ENCODE peak calls at places on chromosome 18, in ten cellular contexts. P, Q, X, C, O, Z, L, F, J and G are unnamed samples.

GRCh38 chr18:79509536-79509930 is 113.8 kb downstream of the NFATC1 start:
- DNase-seq in Q (peak), Z (no peak), F (no peak), X (no peak), C (peak), L (no peak), J (peak), O (no peak), P (no peak), G (no peak)

GRCh38 chr18:7133181-7133580 is 15.6 kb upstream of the LAMA1 start:
- DNase-seq in Z (no peak), F (no peak), L (no peak), P (no peak), C (no peak), Q (no peak), X (no peak), O (no peak), J (peak), G (no peak)

GRCh38 chr18:3761266-3761665 is 311.3 kb downstream of the TGIF1 start:
- DNase-seq in F (no peak), P (no peak), O (no peak), J (no peak), X (no peak), Z (no peak), L (no peak), Q (no peak), C (no peak), G (no peak)

GRCh38 chr18:47997338-47997780 is 66.9 kb upstream of the SMAD2 start:
- DNase-seq in X (peak), L (no peak), C (no peak), J (no peak), Q (no peak), O (no peak), Z (no peak), F (no peak), P (no peak), G (no peak)

GRCh38 chr18:35703043-35703688 is 121.6 kb downstream of the GALNT1 start:
- DNase-seq in F (no peak), C (no peak), X (peak), Q (no peak), P (no peak), J (no peak), O (no peak), L (no peak), Z (no peak), G (no peak)

GRCh38 chr18:74064510-74064909 is 83.1 kb downstream of the FBXO15 start:
- DNase-seq in J (no peak), O (no peak), P (no peak), Z (no peak), L (no peak), C (no peak), F (no peak), X (no peak), Q (no peak), G (no peak)

GRCh38 chr18:79681484-79682387 is 2.1 kb downstream of the CTDP1 start:
- DNase-seq in C (no peak), Q (peak), J (no peak), X (no peak), Z (peak), L (no peak), P (no peak), O (no peak), F (no peak), G (no peak)

GRCh38 chr18:32918692-32919250 is 145.9 kb upstream of the KLHL14 start:
- DNase-seq in O (no peak), F (no peak), J (no peak), Q (no peak), P (no peak), C (no peak), L (no peak), Z (no peak), X (no peak), G (peak)

GRCh38 chr18:5625076-5625475 is 81.3 kb upstream of the EPB41L3 start:
- DNase-seq in O (no peak), X (no peak), F (no peak), Z (no peak), J (no peak), P (no peak), C (no peak), Q (no peak), L (no peak), G (no peak)

GRCh38 chr18:40011201-40011600 is 1943.8 kb upstream of the PIK3C3 start:
- DNase-seq in C (no peak), O (no peak), Q (no peak), P (no peak), J (no peak), Z (no peak), L (no peak), F (no peak), X (no peak), G (no peak)

GRCh38 chr18:22166070-22166972 is 3.1 kb upstream of the GATA6 start:
- DNase-seq in L (peak), J (no peak), Q (peak), O (no peak), Z (no peak), X (peak), F (no peak), P (peak), C (peak), G (no peak)

GRCh38 chr18:74116628-74117554 is 30.7 kb downstream of the FBXO15 start:
- DNase-seq in F (peak), L (peak), Q (peak), Z (no peak), P (no peak), O (no peak), X (peak), C (no peak), J (no peak), G (peak)

GRCh38 chr18:8424917-8425725 is 184.1 kb upstream of the RAB12 start:
- DNase-seq in L (no peak), J (no peak), O (peak), Q (no peak), C (no peak), P (no peak), X (no peak), Z (no peak), F (no peak), G (no peak)

GRCh38 chr18:58042826-58043362 is 1.1 kb upstream of the NEDD4L start:
- DNase-seq in X (no peak), Q (no peak), Z (no peak), P (no peak), O (no peak), L (no peak), F (no peak), J (no peak), C (no peak), G (no peak)

GRCh38 chr18:58043452-58044369 is at the start of gene NEDD4L:
- DNase-seq in Z (peak), Q (peak), P (peak), C (peak), F (peak), O (peak), J (peak), X (peak), L (peak), G (peak)

GRCh38 chr18:58045265-58046086 is 1.4 kb downstream of the NEDD4L start:
- DNase-seq in Q (peak), L (peak), X (peak), J (no peak), Z (peak), C (peak), P (peak), F (no peak), O (peak), G (no peak)

GRCh38 chr18:58046087-58046793 is 2.2 kb downstream of the NEDD4L start:
- DNase-seq in O (no peak), C (no peak), F (no peak), X (no peak), Z (no peak), L (no peak), J (no peak), Q (no peak), P (no peak), G (no peak)

DNA sequence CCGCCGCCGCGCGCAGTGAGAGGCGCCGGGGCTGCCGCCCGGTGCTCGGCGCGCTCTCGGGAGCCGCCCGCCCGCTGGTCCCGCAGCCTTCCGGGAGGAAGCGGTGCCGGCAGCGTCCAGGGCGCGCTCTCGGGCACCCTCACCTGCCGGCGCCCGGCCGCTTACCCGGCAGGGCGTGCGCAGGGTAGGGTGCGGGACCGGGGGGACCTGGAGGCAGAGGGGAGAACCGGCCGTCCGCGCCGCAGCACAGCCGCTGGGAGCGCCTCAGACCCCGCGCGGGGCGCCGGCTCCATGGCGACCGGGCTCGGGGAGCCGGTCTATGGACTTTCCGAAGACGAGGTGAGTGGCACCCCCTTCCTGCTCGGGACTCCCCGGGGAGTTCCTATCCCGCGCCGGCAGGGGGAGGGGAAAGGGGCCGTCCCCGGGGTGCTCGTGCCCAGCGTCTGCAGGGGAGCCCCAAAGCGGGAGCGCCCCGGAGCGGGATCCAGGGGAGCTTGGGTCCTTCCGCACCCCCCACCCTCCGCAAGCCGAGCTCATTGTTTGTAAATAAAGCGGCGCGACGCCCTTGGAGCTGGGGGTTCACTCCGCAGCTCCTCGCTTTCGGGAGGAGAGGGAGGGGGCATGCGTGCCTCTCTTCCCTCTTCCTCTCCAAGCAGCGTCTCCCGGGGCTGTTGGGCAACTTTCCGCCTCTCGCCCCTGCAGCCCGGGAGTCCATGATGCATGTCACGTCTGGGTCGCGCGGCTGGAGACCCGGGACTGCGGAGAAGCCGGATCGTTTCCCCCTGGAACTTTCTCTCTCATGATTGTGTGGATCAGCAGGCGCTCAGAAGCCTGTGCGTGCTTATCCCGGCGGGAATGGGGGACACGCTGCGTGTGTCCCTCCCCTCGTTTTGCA is 591 bp downstream of the NEDD4L start:
- DNase-seq in Q (peak), L (peak), X (peak), O (peak), Z (peak), P (peak), J (peak), C (peak), F (peak), G (no peak)
- TF ChIP-seq POLR2A in Q (peak), L (peak), X (no peak), O (no peak), Z (no peak), P (no peak), J (no peak), C (peak), F (no peak), G (no peak)

DNA sequence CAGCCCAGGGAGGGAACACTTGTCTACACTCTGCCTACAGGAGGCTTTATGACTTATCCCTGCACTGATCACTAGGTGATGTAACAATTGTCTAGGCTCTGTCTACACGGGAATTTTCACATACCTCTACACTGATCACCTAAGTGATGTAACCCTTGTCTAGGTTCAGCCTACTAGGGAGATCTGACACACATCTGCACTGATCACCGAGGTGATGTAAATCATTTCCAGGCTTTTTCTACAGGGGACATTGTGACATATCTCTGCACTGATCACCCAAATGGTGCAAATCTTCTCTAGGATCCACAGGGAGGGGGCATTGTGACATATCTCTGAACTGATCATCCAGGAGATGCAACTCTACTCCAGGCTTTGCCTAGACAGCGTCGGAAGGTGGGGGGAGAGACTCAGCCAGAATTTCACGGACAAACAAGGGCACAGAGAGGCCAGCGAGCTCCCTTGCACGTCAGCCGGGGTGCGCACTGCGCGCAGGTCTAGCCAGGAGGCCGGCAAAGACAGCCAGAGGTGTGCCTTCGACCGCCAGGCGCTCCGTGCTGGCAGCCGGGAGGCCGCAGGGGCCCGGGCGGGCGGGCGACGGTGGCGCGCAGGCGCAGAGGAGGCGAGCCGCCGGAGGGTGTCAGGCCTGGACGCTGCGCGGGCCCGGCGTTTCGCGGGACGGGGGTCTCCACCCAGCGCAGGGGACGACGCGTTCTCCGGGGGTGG is 46.9 kb upstream of the USP14 start:
- DNase-seq in F (no peak), L (peak), C (peak), X (peak), O (peak), Z (peak), J (peak), Q (peak), P (peak), G (no peak)
- TF ChIP-seq POLR2A in F (no peak), L (peak), C (no peak), X (peak), O (no peak), Z (no peak), J (no peak), Q (no peak), P (no peak), G (no peak)

GRCh38 chr18:45688834-45689233 is 35.1 kb upstream of the SLC14A1 start:
- DNase-seq in Z (no peak), F (no peak), P (no peak), J (no peak), O (no peak), C (no peak), X (no peak), Q (peak), L (no peak), G (no peak)

GRCh38 chr18:45689386-45689785 is 34.6 kb upstream of the SLC14A1 start:
- DNase-seq in C (no peak), P (no peak), F (no peak), L (no peak), Z (no peak), J (no peak), O (no peak), Q (no peak), X (no peak), G (no peak)

GRCh38 chr18:45688113-45688512 is 35.9 kb upstream of the SLC14A1 start:
- DNase-seq in Z (no peak), L (no peak), X (no peak), P (no peak), F (no peak), Q (no peak), J (no peak), C (no peak), O (no peak), G (no peak)

GRCh38 chr18:45687617-45688016 is 36.4 kb upstream of the SLC14A1 start:
- DNase-seq in F (no peak), Q (no peak), L (no peak), C (no peak), X (no peak), Z (no peak), J (no peak), O (no peak), P (no peak), G (no peak)

GRCh38 chr18:45686892-45687611 is 36.9 kb upstream of the SLC14A1 start:
- DNase-seq in C (no peak), F (no peak), Z (no peak), J (no peak), P (no peak), O (no peak), L (no peak), X (no peak), Q (peak), G (no peak)
- TF ChIP-seq POLR2A in C (no peak), F (no peak), Z (no peak), J (no peak), P (no peak), O (no peak), L (no peak), X (no peak), Q (no peak), G (no peak)

DNA sequence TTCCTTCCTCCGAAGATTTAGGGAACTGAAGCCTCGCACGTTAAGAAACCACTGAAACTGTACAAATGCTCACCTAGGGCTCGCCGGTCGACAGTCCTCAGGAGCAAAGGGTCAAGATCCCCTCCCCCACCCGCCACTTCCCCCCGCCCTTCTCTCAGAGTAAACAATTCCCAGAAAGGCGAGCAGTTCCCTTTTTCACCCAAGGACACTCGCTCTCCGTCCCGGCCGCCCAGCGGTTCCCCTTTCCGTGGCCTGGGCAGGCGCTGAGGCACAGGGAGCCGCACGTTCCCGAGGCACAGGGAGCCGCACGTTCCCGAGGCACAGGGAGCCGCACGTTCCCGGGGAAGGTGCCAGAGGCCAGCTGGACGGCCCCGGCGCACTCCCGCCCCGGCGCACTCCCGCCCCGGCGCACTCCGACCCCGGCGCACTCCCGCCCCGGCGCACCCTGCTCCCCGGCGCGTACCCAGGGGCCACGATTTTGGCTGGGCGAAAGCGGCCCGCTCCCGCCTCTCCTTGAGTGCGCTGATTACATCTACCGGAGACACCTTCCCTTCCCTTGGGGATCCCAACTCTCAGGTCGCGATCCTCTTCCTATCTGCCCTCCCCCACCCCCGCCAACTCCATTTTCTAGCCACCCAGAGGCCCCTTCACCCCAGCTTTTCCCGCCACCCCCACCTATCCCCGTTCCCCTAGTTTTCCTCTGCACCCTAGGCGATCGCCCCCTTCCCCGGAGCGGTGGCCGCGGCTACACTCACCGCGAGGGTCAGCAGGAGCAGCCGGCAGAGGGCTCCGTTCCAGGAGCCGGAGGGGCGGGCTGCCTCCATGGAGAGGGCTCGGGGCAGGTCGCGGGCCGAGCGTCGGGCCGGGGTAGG is 837 bp downstream of the DSC2 start:
- DNase-seq in C (peak), F (peak), O (no peak), J (peak), P (peak), Z (peak), X (peak), L (peak), Q (peak), G (no peak)
- TF ChIP-seq POLR2A in C (peak), F (no peak), O (no peak), J (no peak), P (peak), Z (no peak), X (no peak), L (peak), Q (peak), G (no peak)

GRCh38 chr18:63953811-63954210 is 4.7 kb downstream of the HMSD start:
- DNase-seq in F (no peak), X (no peak), Z (no peak), P (no peak), C (no peak), Q (no peak), L (no peak), O (no peak), J (no peak), G (no peak)

GRCh38 chr18:63947051-63947790 is 1.9 kb upstream of the HMSD start:
- DNase-seq in C (no peak), Z (no peak), J (no peak), F (no peak), P (no peak), Q (no peak), L (no peak), X (no peak), O (no peak), G (no peak)

GRCh38 chr18:63951302-63951705 is 2.2 kb downstream of the HMSD start:
- DNase-seq in O (no peak), C (no peak), Z (no peak), Q (no peak), X (no peak), L (no peak), P (no peak), F (no peak), J (no peak), G (no peak)

DNA sequence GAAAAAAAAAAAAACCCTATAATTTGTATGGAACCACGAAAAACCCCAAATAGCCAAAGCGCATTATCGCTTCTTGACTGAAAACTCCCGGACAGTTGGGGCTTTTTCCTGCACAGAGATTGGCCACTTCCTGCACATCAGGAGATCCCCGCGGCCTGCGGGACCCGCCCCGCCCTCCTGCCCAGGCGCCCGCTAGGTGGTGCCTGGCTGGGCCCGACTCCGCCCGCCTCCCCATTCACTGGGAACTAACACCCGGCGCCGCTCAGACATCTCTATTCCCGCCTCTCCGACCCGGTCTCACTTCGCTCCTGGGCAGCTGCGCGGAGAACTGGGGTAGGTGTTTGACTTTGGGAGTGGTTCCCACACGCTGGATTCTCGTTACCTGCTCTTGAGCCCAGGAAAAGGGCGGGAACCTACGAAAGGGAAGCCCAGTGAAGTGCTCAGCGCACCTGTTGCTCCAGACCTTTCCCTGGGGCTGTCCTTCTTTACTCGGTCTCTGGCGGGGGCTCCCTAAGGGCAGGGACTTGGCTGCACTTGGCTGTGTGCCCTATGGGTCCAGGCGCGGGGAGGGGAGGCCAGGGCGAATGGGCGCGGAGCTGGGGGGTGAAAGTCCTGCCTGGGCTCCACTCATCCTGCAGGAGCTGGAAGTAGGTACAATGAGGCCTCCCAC is at the start of gene HMSD:
- DNase-seq in F (no peak), L (peak), Z (peak), P (peak), C (peak), X (peak), Q (peak), J (no peak), O (no peak), G (no peak)
- TF ChIP-seq POLR2A in F (no peak), L (no peak), Z (no peak), P (no peak), C (no peak), X (no peak), Q (no peak), J (no peak), O (no peak), G (no peak)